ENCODE peak calls at places on chromosomes 13 and 19, in seven cellular contexts. V is GM23338, C is H9, U is neural progenitor cell, X is astrocyte, L is GM23248, G is HCT116. Y is an unnamed sample.

GRCh38 chr13:95404141-95404882 is 103.1 kb upstream of the ABCC4 start:
- DNase-seq in V (peak), C (peak), U (peak), X (peak), L (peak), G (peak), Y (peak)

GRCh38 chr19:29528350-29528945 is 2.7 kb downstream of the VSTM2B start:
- DNase-seq in V (peak), C (peak), U (peak), X (peak), L (peak), G (peak), Y (peak)

GRCh38 chr13:83702021-83702420 is 180.3 kb downstream of the SLITRK1 start:
- DNase-seq in V (no peak), C (no peak), U (no peak), X (no peak), L (no peak), G (no peak), Y (no peak)

GRCh38 chr19:2476451-2477140 is 669 bp downstream of the GADD45B start:
- DNase-seq in V (peak), C (no peak), U (peak), X (peak), L (peak), G (no peak), Y (peak)

GRCh38 chr13:37349916-37350315 is 244.5 kb upstream of the CSNK1A1L start:
- DNase-seq in V (no peak), C (no peak), U (no peak), X (no peak), L (no peak), G (no peak), Y (no peak)

GRCh38 chr19:31960474-31960873 is 384.9 kb upstream of the ZNF507 start:
- DNase-seq in V (no peak), C (no peak), U (no peak), X (no peak), L (no peak), G (no peak), Y (no peak)

GRCh38 chr13:111110054-111110453 is 5.1 kb upstream of the ARHGEF7 start:
- DNase-seq in V (no peak), C (no peak), U (no peak), X (no peak), L (no peak), G (no peak), Y (no peak)

GRCh38 chr13:80685942-80686341 is 345.0 kb upstream of the SPRY2 start:
- DNase-seq in V (no peak), C (no peak), U (no peak), X (no peak), L (no peak), G (no peak), Y (no peak)

GRCh38 chr13:50452761-50453160 is 390.7 kb downstream of the DLEU7 start:
- DNase-seq in V (no peak), C (no peak), U (no peak), X (no peak), L (no peak), G (no peak), Y (no peak)

GRCh38 chr13:60612593-60612992 is 215.6 kb downstream of the TDRD3 start:
- DNase-seq in V (no peak), C (no peak), U (peak), X (no peak), L (no peak), G (no peak), Y (peak)

GRCh38 chr13:46761866-46762265 is 35.1 kb downstream of the ESD start:
- DNase-seq in V (no peak), C (no peak), U (no peak), X (no peak), L (no peak), G (no peak), Y (no peak)

GRCh38 chr19:19403373-19403901 is 2.0 kb upstream of the GATAD2A start:
- DNase-seq in V (no peak), C (no peak), U (no peak), X (peak), L (peak), G (no peak), Y (no peak)

GRCh38 chr19:32168606-32169005 is 176.8 kb upstream of the ZNF507 start:
- DNase-seq in V (no peak), C (no peak), U (no peak), X (no peak), L (no peak), G (no peak), Y (no peak)

GRCh38 chr13:32246468-32246867 is 68.7 kb downstream of the ZAR1L start:
- DNase-seq in V (peak), C (peak), U (peak), X (peak), L (peak), G (peak), Y (peak)

GRCh38 chr19:15038304-15038703 is 11.0 kb upstream of the CASP14 start:
- DNase-seq in V (no peak), C (no peak), U (no peak), X (no peak), L (no peak), G (no peak), Y (no peak)

GRCh38 chr19:15047680-15048079 is 1.6 kb upstream of the CASP14 start:
- DNase-seq in V (no peak), C (no peak), U (no peak), X (no peak), L (no peak), G (no peak), Y (no peak)

DNA sequence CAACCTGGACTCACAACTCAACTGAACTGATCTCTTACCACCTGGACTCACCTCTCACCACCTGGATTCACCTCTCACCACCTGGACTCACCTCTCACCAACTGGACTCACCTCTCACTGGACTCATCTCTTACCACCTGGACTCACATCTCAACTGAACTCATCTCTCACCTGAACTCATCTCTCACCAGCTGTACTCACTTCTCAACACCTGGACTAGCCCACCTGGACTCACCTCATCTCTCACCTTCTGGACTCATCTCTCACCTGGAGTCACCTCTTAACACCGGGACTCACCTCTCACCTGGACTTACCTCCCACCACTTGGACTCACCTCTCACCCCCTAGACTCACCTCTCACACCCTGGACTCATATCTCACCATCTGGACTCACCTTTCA is 7.3 kb upstream of the CASP14 start:
- DNase-seq in V (no peak), C (no peak), U (no peak), X (no peak), L (no peak), G (no peak), Y (no peak)
- H2AFZ ChIP-seq in V (no peak), C (no peak), U (no peak), X (no peak), L (no peak), G (no peak), Y (no peak)

GRCh38 chr13:26878465-26878864 is 117.9 kb upstream of the GPR12 start:
- DNase-seq in V (no peak), C (no peak), U (no peak), X (no peak), L (no peak), G (no peak), Y (no peak)
- H2AFZ ChIP-seq in V (no peak), C (no peak), U (no peak), X (no peak), L (no peak), G (no peak), Y (no peak)

GRCh38 chr19:48810151-48810550 is 678 bp downstream of the BCAT2 start:
- DNase-seq in V (no peak), C (no peak), U (no peak), X (no peak), L (peak), G (no peak), Y (peak)
- H2AFZ ChIP-seq in V (peak), C (no peak), U (no peak), X (peak), L (peak), G (no peak), Y (peak)

DNA sequence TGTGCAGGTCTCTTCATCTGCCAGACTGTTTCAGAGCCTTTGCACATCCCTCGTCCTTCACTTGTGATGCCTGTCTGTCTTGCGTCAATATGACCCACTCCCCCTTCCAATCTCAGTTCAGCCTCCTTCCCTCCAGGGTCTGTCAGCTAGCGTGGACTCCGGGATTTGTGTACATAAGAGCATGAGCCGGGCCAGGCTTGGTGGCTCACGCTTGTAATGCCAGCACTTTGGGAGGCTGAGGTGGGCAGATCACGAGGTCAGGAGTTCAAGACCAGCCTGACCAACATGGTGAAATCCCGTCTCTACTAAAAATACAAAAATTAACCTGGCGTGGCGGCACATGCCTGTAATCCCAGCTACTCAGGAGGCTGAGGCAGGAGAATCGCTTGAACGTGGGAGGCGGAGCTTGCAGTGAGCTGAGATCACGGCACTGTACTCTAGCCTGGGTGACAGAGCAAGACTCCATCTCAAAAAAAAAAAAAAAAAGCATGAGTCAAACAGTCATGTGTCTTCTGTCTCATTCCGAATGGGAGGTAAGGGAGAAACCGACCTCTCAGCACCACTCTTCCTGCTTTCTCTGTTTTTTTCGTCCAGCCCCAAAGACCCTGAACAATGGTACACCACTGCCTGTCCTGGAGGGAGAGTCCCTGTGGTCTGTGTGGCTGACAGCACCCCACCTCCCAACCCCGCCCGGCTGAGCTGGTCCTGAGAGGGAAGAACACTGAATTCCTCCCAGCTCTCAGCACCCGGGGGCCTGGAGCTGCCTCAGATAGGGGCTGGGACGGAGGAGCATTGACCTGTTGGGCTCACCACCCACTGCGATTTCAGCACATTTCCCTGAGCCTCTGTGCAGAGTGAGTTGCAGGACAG is 2.4 kb upstream of the SIGLEC9 start:
- DNase-seq in V (no peak), C (no peak), U (no peak), X (no peak), L (peak), G (no peak), Y (no peak)
- H2AFZ ChIP-seq in V (no peak), C (no peak), U (no peak), X (no peak), L (no peak), G (no peak), Y (no peak)

GRCh38 chr13:33932765-33933406 is 114.9 kb downstream of the RFC3 start:
- DNase-seq in V (no peak), C (no peak), U (no peak), X (peak), L (no peak), G (no peak), Y (no peak)

GRCh38 chr13:33931397-33931987 is 113.5 kb downstream of the RFC3 start:
- DNase-seq in V (peak), C (no peak), U (peak), X (peak), L (peak), G (peak), Y (peak)

GRCh38 chr13:33925563-33925962 is 107.6 kb downstream of the RFC3 start:
- DNase-seq in V (no peak), C (no peak), U (no peak), X (no peak), L (no peak), G (no peak), Y (no peak)

DNA sequence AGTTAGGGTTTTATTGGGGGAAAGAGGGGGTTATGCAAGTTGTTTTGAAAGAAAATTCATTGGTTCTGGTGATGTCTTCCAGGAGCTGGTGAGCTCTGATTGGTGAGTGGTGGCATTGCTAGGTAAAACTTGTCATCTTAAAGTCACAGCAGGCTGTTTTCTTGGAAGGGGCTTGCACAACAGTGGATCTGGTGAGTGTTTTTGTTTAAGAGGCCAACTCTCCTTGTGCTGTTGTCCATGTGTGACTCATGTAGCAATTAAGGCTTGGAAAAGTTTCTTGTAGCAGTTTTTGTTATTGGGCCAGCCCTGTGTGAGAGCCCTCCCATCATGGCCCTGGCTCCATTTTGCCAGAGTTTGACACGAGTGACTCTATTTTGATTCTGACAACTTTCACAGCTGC is 109.4 kb downstream of the RFC3 start:
- DNase-seq in V (no peak), C (no peak), U (no peak), X (peak), L (peak), G (no peak), Y (peak)
- H2AFZ ChIP-seq in V (no peak), C (no peak), U (no peak), X (peak), L (no peak), G (no peak), Y (no peak)

DNA sequence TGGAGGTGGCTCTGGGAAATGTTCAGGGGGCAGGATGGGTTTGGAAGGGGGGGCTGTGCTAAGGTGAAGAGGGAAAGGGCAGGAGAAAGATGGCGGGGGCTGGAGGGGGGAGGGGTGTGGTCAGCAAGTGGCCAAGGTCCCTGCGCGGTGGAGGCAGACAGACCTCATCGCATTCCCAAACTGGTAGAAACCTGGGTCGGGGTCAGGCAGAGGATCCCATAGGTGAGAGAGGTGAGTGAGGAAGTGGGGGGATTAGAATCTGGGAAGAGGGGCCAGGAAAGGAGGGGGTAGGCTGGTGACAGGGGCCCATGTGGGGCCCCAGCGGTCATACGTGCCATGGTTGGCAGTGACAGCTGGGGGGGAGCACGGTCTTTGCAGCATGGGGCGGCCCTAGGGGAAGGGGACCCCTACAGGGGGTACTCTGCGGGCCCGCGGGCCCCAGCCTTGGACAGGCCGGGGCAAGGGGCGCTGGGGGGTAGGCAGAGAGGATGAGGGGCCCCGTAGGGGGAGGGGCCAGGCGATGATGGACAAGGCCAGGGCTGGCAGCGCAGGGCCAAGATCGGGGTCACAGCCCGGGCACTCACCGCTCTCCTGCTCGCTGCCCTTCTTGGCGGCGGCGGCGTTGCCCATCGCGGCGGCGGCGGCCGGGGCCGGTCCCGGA is 514 bp downstream of the PRKACA start:
- DNase-seq in V (peak), C (no peak), U (no peak), X (no peak), L (peak), G (no peak), Y (peak)
- H2AFZ ChIP-seq in V (no peak), C (no peak), U (no peak), X (peak), L (peak), G (no peak), Y (no peak)

GRCh38 chr19:55339225-55340143 is at the start of gene KMT5C:
- DNase-seq in V (peak), C (peak), U (peak), X (peak), L (peak), G (peak), Y (peak)
- H2AFZ ChIP-seq in V (peak), C (no peak), U (peak), X (peak), L (peak), G (peak), Y (peak)

DNA sequence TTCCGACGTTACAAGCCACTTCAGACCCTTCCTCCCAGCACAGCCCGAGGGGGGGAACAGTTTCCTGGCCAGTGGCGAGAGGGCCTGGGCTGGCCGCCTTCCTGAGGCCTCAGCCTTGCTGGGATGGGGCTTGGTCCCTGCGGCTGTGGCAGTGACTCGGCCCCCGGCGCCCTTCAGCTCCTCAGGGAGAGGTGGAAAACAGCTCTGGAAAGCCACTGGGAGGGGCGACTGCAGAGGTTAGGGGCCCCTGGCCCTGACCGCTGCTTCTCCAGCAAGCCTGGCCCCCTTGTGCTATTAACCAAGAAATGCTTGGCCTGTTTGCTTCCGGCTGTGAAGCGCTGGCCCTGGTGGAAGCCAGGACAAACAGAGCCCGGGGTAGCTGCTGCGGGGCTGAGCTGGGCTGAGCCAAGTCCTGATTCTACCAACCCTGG is 38.8 kb downstream of the C13orf46 start:
- DNase-seq in V (peak), C (peak), U (peak), X (no peak), L (no peak), G (no peak), Y (no peak)
- H2AFZ ChIP-seq in V (peak), C (no peak), U (peak), X (no peak), L (no peak), G (no peak), Y (no peak)